ENCODE peak calls at places on chromosomes 16 and 17, in five cellular contexts. One of them, this sample, is unnamed.
A peak's percentile ranks its signal among the peaks of the same experiment; 100 is the strongest.

GRCh38 chr16:46896314-46896968 is 12.3 kb downstream of the GPT2 start:
- DNase-seq in A549: no peak
- DNase-seq in tibial nerve: no peak
- DNase-seq in GM23248: no peak
- DNase-seq in stomach: no peak
- DNase-seq in this sample: no peak

GRCh38 chr17:6327007-6327406 is 107.9 kb downstream of the AIPL1 start:
- DNase-seq in A549: no peak
- DNase-seq in tibial nerve: no peak
- DNase-seq in GM23248: no peak
- DNase-seq in stomach: no peak
- DNase-seq in this sample: no peak

GRCh38 chr17:29042679-29043538 is at the start of gene PIPOX:
- DNase-seq in A549: no peak
- DNase-seq in tibial nerve: no peak
- DNase-seq in GM23248: no peak
- DNase-seq in stomach: no peak
- DNase-seq in this sample: no peak

GRCh38 chr17:11144358-11145233 is 96.4 kb upstream of the SHISA6 start:
- DNase-seq in A549: peak; percentile 28
- DNase-seq in tibial nerve: no peak
- DNase-seq in GM23248: peak; percentile 77
- DNase-seq in stomach: peak; percentile 68
- DNase-seq in this sample: no peak

GRCh38 chr17:51613255-51613654 is 352.9 kb downstream of the UTP18 start:
- DNase-seq in A549: no peak
- DNase-seq in tibial nerve: no peak
- DNase-seq in GM23248: no peak
- DNase-seq in stomach: no peak
- DNase-seq in this sample: no peak

GRCh38 chr16:89918453-89919347 is at the start of gene MC1R:
- DNase-seq in A549: peak; percentile 51
- DNase-seq in tibial nerve: no peak
- DNase-seq in GM23248: peak; percentile 68
- DNase-seq in stomach: no peak
- DNase-seq in this sample: peak; percentile 57

GRCh38 chr17:19386276-19386863 is 620 bp downstream of the MFAP4 start:
- DNase-seq in A549: peak; percentile 79
- DNase-seq in tibial nerve: peak; percentile 69
- DNase-seq in GM23248: peak; percentile 98
- DNase-seq in stomach: peak; percentile 51
- DNase-seq in this sample: no peak

GRCh38 chr16:154223-155030 is 2.0 kb downstream of the HBZ start:
- DNase-seq in A549: no peak
- DNase-seq in tibial nerve: no peak
- DNase-seq in GM23248: peak; percentile 44
- DNase-seq in stomach: peak; percentile 29
- DNase-seq in this sample: no peak

GRCh38 chr17:59372138-59372751 is 40.8 kb downstream of the YPEL2 start:
- DNase-seq in A549: no peak
- DNase-seq in tibial nerve: peak; percentile 67
- DNase-seq in GM23248: peak; percentile 81
- DNase-seq in stomach: peak; percentile 53
- DNase-seq in this sample: no peak

GRCh38 chr17:54261465-54261864 is 438.7 kb downstream of the KIF2B start:
- DNase-seq in A549: no peak
- DNase-seq in tibial nerve: no peak
- DNase-seq in GM23248: no peak
- DNase-seq in stomach: no peak
- DNase-seq in this sample: no peak

GRCh38 chr16:68645494-68646388 is 631 bp downstream of the CDH3 start:
- DNase-seq in A549: no peak
- DNase-seq in tibial nerve: no peak
- DNase-seq in GM23248: peak; percentile 13
- DNase-seq in stomach: no peak
- DNase-seq in this sample: no peak

GRCh38 chr16:89598199-89598598 is 15.2 kb upstream of the DPEP1 start:
- DNase-seq in A549: peak; percentile 44
- DNase-seq in tibial nerve: no peak
- DNase-seq in GM23248: peak; percentile 79
- DNase-seq in stomach: no peak
- DNase-seq in this sample: no peak

GRCh38 chr17:3935140-3935542 is 18.9 kb upstream of the P2RX1 start:
- DNase-seq in A549: peak; percentile 84
- DNase-seq in tibial nerve: peak; percentile 43
- DNase-seq in GM23248: peak; percentile 32
- DNase-seq in stomach: peak; percentile 87
- DNase-seq in this sample: peak; percentile 16

GRCh38 chr16:70691223-70692129 is 5.6 kb upstream of the MTSS2 start:
- DNase-seq in A549: no peak
- DNase-seq in tibial nerve: peak; percentile 74
- DNase-seq in GM23248: peak; percentile 100
- DNase-seq in stomach: peak; percentile 52
- DNase-seq in this sample: no peak

GRCh38 chr17:66426397-66427033 is 124.1 kb downstream of the PRKCA start:
- DNase-seq in A549: no peak
- DNase-seq in tibial nerve: no peak
- DNase-seq in GM23248: peak; percentile 11
- DNase-seq in stomach: no peak
- DNase-seq in this sample: peak; percentile 62

GRCh38 chr16:1665829-1666228 is 12.2 kb upstream of the JPT2 start:
- DNase-seq in A549: no peak
- DNase-seq in tibial nerve: no peak
- DNase-seq in GM23248: no peak
- DNase-seq in stomach: no peak
- DNase-seq in this sample: no peak

DNA sequence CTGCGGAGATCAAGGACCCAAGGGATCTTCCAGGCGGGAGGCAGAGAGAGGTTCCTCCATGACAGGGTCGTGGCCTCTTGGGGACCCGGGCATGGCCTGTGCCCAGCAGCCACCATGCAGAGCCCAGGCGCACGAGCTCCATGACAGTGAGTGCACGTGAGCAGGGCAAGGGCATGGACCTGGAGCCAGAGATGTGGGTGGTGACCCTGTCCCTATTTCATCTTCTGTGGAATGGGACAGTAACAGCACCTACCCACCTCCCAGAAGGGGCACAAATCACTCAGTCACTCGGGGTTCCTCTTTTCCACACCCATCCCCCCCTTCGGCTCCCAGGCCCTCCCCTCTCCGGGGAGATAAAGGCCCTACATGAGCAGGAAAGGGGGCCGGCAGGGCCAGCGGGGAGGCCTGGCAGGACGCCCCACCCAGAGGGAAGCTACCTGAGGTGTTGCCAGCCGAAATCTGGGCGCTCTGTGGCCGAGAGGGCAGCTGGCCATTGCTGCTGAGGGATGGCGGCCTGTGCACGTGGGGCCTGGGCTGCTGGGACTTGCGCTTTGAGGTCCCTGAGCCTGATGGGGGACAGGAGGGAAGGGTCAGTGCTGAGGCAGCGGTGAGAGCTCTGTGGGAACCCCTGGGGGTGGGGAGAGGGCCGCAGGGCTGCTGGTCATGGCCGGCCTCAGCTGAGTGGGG is 10.4 kb downstream of the UBALD2 start:
- DNase-seq in A549: no peak
- DNase-seq in tibial nerve: no peak
- DNase-seq in GM23248: no peak
- DNase-seq in stomach: no peak
- DNase-seq in this sample: no peak
- H3K4me1 ChIP-seq in A549: peaks cover 10% of the 10 kb centered on the region
- H3K4me1 ChIP-seq in tibial nerve: peaks cover 27% of the 10 kb centered on the region
- H3K4me1 ChIP-seq in GM23248: peaks cover 9% of the 10 kb centered on the region
- H3K4me1 ChIP-seq in stomach: peaks cover 51% of the 10 kb centered on the region
- H3K4me1 ChIP-seq in this sample: peaks cover 52% of the 10 kb centered on the region

GRCh38 chr17:57915980-57916757 is 39.0 kb downstream of the CUEDC1 start:
- DNase-seq in A549: no peak
- DNase-seq in tibial nerve: no peak
- DNase-seq in GM23248: no peak
- DNase-seq in stomach: no peak
- DNase-seq in this sample: no peak
- H3K4me1 ChIP-seq in A549: peaks cover 73% of the 10 kb centered on the region
- H3K4me1 ChIP-seq in tibial nerve: peaks cover 73% of the 10 kb centered on the region
- H3K4me1 ChIP-seq in GM23248: peaks cover 21% of the 10 kb centered on the region
- H3K4me1 ChIP-seq in stomach: peaks cover 99% of the 10 kb centered on the region
- H3K4me1 ChIP-seq in this sample: no peaks in the 10 kb centered on the region

GRCh38 chr17:16974569-16975265 is 2.8 kb upstream of the TNFRSF13B start:
- DNase-seq in A549: no peak
- DNase-seq in tibial nerve: no peak
- DNase-seq in GM23248: no peak
- DNase-seq in stomach: no peak
- DNase-seq in this sample: no peak
- H3K4me1 ChIP-seq in A549: peaks cover 4% of the 10 kb centered on the region
- H3K4me1 ChIP-seq in tibial nerve: no peaks in the 10 kb centered on the region
- H3K4me1 ChIP-seq in GM23248: peaks cover 25% of the 10 kb centered on the region
- H3K4me1 ChIP-seq in stomach: no peaks in the 10 kb centered on the region
- H3K4me1 ChIP-seq in this sample: peaks cover 5% of the 10 kb centered on the region

GRCh38 chr17:40562841-40563370 is 2.4 kb downstream of the CCR7 start:
- DNase-seq in A549: no peak
- DNase-seq in tibial nerve: no peak
- DNase-seq in GM23248: no peak
- DNase-seq in stomach: no peak
- DNase-seq in this sample: no peak

GRCh38 chr17:40560592-40561293 is 4.5 kb downstream of the CCR7 start:
- DNase-seq in A549: no peak
- DNase-seq in tibial nerve: no peak
- DNase-seq in GM23248: peak; percentile 36
- DNase-seq in stomach: peak; percentile 31
- DNase-seq in this sample: peak; percentile 80

GRCh38 chr17:40559954-40560591 is 5.2 kb downstream of the CCR7 start:
- DNase-seq in A549: peak; percentile 99
- DNase-seq in tibial nerve: peak; percentile 98
- DNase-seq in GM23248: peak; percentile 96
- DNase-seq in stomach: peak; percentile 92
- DNase-seq in this sample: peak; percentile 84

GRCh38 chr17:40561871-40562611 is 3.2 kb downstream of the CCR7 start:
- DNase-seq in A549: no peak
- DNase-seq in tibial nerve: no peak
- DNase-seq in GM23248: peak; percentile 28
- DNase-seq in stomach: peak; percentile 19
- DNase-seq in this sample: peak; percentile 71

DNA sequence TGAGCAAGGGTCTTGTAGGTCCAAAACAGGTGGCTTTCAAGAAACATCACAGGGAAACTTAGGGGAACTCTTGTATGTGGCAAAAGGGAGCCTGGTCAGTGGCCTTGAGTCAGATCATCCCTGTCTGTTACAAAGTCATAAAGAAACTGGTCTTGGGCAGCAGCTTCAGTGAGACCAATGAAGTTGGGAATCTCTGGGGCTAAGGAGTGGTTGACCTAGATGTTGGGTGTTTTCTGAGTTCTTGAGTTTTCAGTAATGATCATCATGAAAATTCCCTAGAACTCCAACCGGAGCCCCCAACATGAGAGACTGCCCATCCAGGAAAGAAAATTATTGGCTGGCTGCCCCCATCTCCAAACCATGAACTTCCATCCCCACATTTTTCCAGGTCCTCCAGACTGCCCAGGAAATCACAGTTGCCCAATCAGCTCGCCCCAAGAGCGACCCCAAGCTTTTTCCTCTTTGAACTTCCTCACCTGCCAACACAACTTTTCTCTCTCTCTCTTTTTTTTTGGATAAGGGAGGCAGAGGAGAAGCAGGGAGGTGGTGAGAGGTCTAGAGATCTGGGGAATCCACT is 3.9 kb downstream of the CCR7 start:
- DNase-seq in A549: no peak
- DNase-seq in tibial nerve: no peak
- DNase-seq in GM23248: no peak
- DNase-seq in stomach: peak; percentile 21
- DNase-seq in this sample: no peak
- H3K4me1 ChIP-seq in A549: peaks cover 54% of the 10 kb centered on the region
- H3K4me1 ChIP-seq in tibial nerve: peaks cover 5% of the 10 kb centered on the region
- H3K4me1 ChIP-seq in GM23248: peaks cover 20% of the 10 kb centered on the region
- H3K4me1 ChIP-seq in stomach: peaks cover 38% of the 10 kb centered on the region
- H3K4me1 ChIP-seq in this sample: peaks cover 79% of the 10 kb centered on the region

This sample was measured in CD4-positive, alpha-beta memory T cell.